ENCODE peak calls at places on chromosomes 1 and 21, in four cellular contexts. One of them, this sample, is unnamed.

GRCh38 chr1:63523738-63524137 is 413 bp downstream of the EFCAB7 start:
- DNase-seq in SK-N-MC: no peak
- DNase-seq in CD8-positive, alpha-beta T cell: no peak
- DNase-seq in kidney tubule cell: no peak
- DNase-seq in this sample: no peak

GRCh38 chr21:38840456-38841129 is 34.9 kb downstream of the ETS2 start:
- DNase-seq in CD8-positive, alpha-beta T cell: no peak
- DNase-seq in kidney tubule cell: no peak
- DNase-seq in SK-N-MC: no peak
- DNase-seq in this sample: no peak

GRCh38 chr1:182768973-182769372 is 20.6 kb upstream of the NPL start:
- DNase-seq in SK-N-MC: no peak
- DNase-seq in kidney tubule cell: no peak
- DNase-seq in CD8-positive, alpha-beta T cell: no peak
- DNase-seq in this sample: no peak

GRCh38 chr1:117671781-117672501 is 66.1 kb downstream of the TENT5C start:
- DNase-seq in kidney tubule cell: peak
- DNase-seq in SK-N-MC: no peak
- DNase-seq in CD8-positive, alpha-beta T cell: no peak
- DNase-seq in this sample: no peak

GRCh38 chr1:183251959-183252450 is 65.9 kb downstream of the LAMC2 start:
- DNase-seq in CD8-positive, alpha-beta T cell: no peak
- DNase-seq in kidney tubule cell: no peak
- DNase-seq in SK-N-MC: no peak
- DNase-seq in this sample: no peak

GRCh38 chr1:89394851-89395250 is 31.0 kb downstream of the GBP6 start:
- DNase-seq in SK-N-MC: peak
- DNase-seq in kidney tubule cell: no peak
- DNase-seq in CD8-positive, alpha-beta T cell: no peak
- DNase-seq in this sample: no peak

GRCh38 chr21:31630062-31630711 is 29.3 kb upstream of the SOD1 start:
- DNase-seq in kidney tubule cell: peak
- DNase-seq in CD8-positive, alpha-beta T cell: no peak
- DNase-seq in SK-N-MC: no peak
- DNase-seq in this sample: no peak

GRCh38 chr1:66506393-66506687 is 27.6 kb upstream of the SGIP1 start:
- DNase-seq in kidney tubule cell: no peak
- DNase-seq in SK-N-MC: no peak
- DNase-seq in CD8-positive, alpha-beta T cell: no peak
- DNase-seq in this sample: no peak

GRCh38 chr21:20721151-20721550 is 277.1 kb upstream of the NCAM2 start:
- DNase-seq in CD8-positive, alpha-beta T cell: no peak
- DNase-seq in SK-N-MC: no peak
- DNase-seq in kidney tubule cell: no peak
- DNase-seq in this sample: no peak

GRCh38 chr1:56024155-56024554 is 555.2 kb downstream of the PLPP3 start:
- DNase-seq in CD8-positive, alpha-beta T cell: no peak
- DNase-seq in SK-N-MC: no peak
- DNase-seq in kidney tubule cell: peak
- DNase-seq in this sample: no peak

GRCh38 chr1:182766881-182767645 is 22.5 kb upstream of the NPL start:
- DNase-seq in CD8-positive, alpha-beta T cell: no peak
- DNase-seq in SK-N-MC: no peak
- DNase-seq in kidney tubule cell: no peak
- DNase-seq in this sample: no peak

GRCh38 chr1:24923485-24924113 is 6.5 kb downstream of the RUNX3 start:
- DNase-seq in SK-N-MC: no peak
- DNase-seq in CD8-positive, alpha-beta T cell: peak
- DNase-seq in kidney tubule cell: no peak
- DNase-seq in this sample: no peak

GRCh38 chr1:158793604-158794003 is 12.6 kb upstream of the OR6N2 start:
- DNase-seq in SK-N-MC: no peak
- DNase-seq in CD8-positive, alpha-beta T cell: peak
- DNase-seq in kidney tubule cell: no peak
- DNase-seq in this sample: no peak

GRCh38 chr1:225182701-225183100 is 245.1 kb downstream of the LBR start:
- DNase-seq in SK-N-MC: no peak
- DNase-seq in kidney tubule cell: no peak
- DNase-seq in CD8-positive, alpha-beta T cell: no peak
- DNase-seq in this sample: no peak

GRCh38 chr1:19443321-19443720 is 42.0 kb downstream of the CAPZB start:
- DNase-seq in CD8-positive, alpha-beta T cell: no peak
- DNase-seq in kidney tubule cell: no peak
- DNase-seq in SK-N-MC: no peak
- DNase-seq in this sample: no peak

GRCh38 chr1:48547521-48547920 is 75.5 kb upstream of the SPATA6 start:
- DNase-seq in kidney tubule cell: no peak
- DNase-seq in SK-N-MC: no peak
- DNase-seq in CD8-positive, alpha-beta T cell: no peak
- DNase-seq in this sample: no peak

This sample was measured in activated effector memory CD4-positive, alpha-beta T cell treated with Interleukin-2 at 50 U/mL for 16 hours.